ENCODE peak calls at places on chromosomes 3 and 15, in six cellular contexts. S, P, H, V, Q and K are unnamed samples.

GRCh38 chr15:60179786-60180391 is 175.8 kb downstream of the FOXB1 start:
- DNase-seq in H (no peak), V (peak), Q (peak), S (peak), P (no peak), K (peak)

GRCh38 chr3:160169139-160169830 is 55.9 kb upstream of the C3orf80 start:
- DNase-seq in S (no peak), Q (no peak), V (peak), H (no peak), P (no peak), K (no peak)

GRCh38 chr3:143119974-143120715 is 574 bp downstream of the CHST2 start:
- DNase-seq in P (no peak), Q (peak), V (no peak), S (peak), H (no peak), K (peak)

GRCh38 chr3:114454592-114455251 is 160.9 kb downstream of the TIGIT start:
- DNase-seq in V (no peak), Q (no peak), P (no peak), H (no peak), S (no peak), K (no peak)

GRCh38 chr15:88769161-88769971 is 33.9 kb upstream of the ACAN start:
- DNase-seq in P (no peak), Q (no peak), V (no peak), S (peak), H (peak), K (peak)

GRCh38 chr3:10437272-10437994 is 68.0 kb downstream of the ATP2B2 start:
- DNase-seq in H (no peak), P (no peak), S (no peak), V (peak), Q (peak), K (no peak)

GRCh38 chr15:99212401-99212800 is 37.0 kb downstream of the TTC23 start:
- DNase-seq in H (no peak), P (no peak), V (peak), Q (no peak), S (peak), K (no peak)

GRCh38 chr3:140863481-140864084 is 78.1 kb upstream of the SLC25A36 start:
- DNase-seq in H (no peak), P (peak), S (peak), V (peak), Q (peak), K (peak)

GRCh38 chr3:133468251-133468721 is 68.4 kb downstream of the BFSP2 start:
- DNase-seq in S (no peak), P (no peak), Q (no peak), H (no peak), V (no peak), K (no peak)

GRCh38 chr3:182716114-182716688 is 77.1 kb upstream of the ATP11B start:
- DNase-seq in Q (no peak), H (no peak), P (no peak), V (no peak), S (peak), K (no peak)
- TF ChIP-seq CTCF in Q (no peak), H (no peak), P (no peak), V (no peak), S (no peak), K (no peak)

DNA sequence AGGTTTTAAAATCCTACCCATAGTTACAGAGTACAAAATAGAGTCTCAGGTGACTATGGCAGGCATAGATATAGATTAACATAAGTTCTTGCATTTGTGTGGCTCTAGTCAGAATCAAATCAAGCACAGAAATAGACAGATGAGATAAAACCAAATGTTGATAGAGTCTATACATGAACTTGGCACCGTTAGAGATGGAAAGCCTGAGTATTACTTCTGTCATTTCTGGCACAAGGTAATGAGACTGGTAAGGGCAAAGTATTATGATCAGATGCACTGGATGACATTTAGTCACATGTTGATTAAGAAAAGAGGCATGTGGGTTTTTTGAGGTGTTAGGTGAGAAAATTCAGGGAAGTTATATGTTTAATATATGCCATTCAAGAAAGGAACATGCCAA is 219.7 kb downstream of the MBNL1 start:
- DNase-seq in S (no peak), H (no peak), V (no peak), P (no peak), Q (no peak), K (no peak)
- TF ChIP-seq CTCF in S (no peak), H (no peak), V (no peak), P (no peak), Q (no peak), K (no peak)

GRCh38 chr3:179464296-179465092 is 13.2 kb upstream of the GNB4 start:
- DNase-seq in S (no peak), H (no peak), V (no peak), P (peak), Q (no peak), K (no peak)

GRCh38 chr3:179460260-179460659 is 9.0 kb upstream of the GNB4 start:
- DNase-seq in H (no peak), S (no peak), V (no peak), P (no peak), Q (no peak), K (no peak)

GRCh38 chr3:179463299-179463698 is 12.0 kb upstream of the GNB4 start:
- DNase-seq in V (no peak), H (no peak), S (no peak), P (no peak), Q (no peak), K (no peak)
- TF ChIP-seq CTCF in V (no peak), H (no peak), S (no peak), P (no peak), Q (no peak), K (no peak)

GRCh38 chr3:40779039-40779438 is 254.3 kb downstream of the ZNF621 start:
- DNase-seq in H (no peak), P (no peak), S (no peak), Q (no peak), V (no peak), K (no peak)

GRCh38 chr3:40780341-40780800 is 255.6 kb downstream of the ZNF621 start:
- DNase-seq in Q (no peak), S (peak), H (peak), P (peak), V (no peak), K (peak)

GRCh38 chr3:40780801-40781406 is 256.1 kb downstream of the ZNF621 start:
- DNase-seq in Q (no peak), V (no peak), S (peak), H (peak), P (peak), K (no peak)

GRCh38 chr3:40782086-40782721 is 257.4 kb downstream of the ZNF621 start:
- DNase-seq in H (no peak), Q (no peak), S (no peak), P (no peak), V (no peak), K (no peak)
- TF ChIP-seq CTCF in H (no peak), Q (no peak), S (no peak), P (no peak), V (no peak), K (no peak)

DNA sequence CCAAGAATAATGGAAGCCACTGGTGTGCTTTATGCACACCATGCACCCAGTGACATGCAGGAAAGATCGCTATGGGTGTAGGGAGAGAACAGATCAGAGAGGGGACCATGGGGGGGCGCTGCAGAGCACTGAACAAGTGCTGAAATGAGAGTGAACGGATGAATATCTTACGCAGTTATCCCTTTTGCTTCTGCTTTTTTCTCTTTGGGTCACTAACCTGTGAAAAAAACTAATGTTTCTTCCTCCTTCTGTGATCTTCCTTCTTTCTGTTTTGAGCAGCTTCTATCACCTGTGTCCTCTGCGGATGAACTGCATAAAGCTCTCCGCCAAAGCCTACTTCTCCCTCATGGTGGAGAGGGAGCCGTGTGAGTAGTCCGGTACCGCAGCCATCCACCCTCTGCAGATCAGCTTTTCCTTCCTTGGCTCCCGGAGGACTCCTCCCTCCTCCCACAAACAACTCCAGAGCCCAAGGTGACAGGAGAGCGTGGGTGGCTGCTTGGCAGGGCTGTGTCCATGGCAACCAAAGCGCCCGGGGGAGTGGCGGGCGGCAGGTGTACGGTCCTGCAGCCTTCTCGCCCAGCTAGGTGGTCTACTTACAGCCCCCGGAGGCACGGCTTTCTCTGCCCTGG is 106.2 kb downstream of the DGKG start:
- DNase-seq in H (no peak), V (no peak), Q (peak), P (peak), S (no peak), K (peak)
- TF ChIP-seq CTCF in H (no peak), V (peak), Q (no peak), P (no peak), S (peak), K (peak)